ENCODE peak calls at places on chromosomes 16 and 17, in six cellular contexts. E is tibial artery; H is HS-27A; V is B cell; T is activated CD4-positive, alpha-beta T cell treated with anti-CD3 and anti-CD28 coated beads, Interleukin-2, amount 50 U/mL, for 1 hour; C is stimulated activated CD8-positive, alpha-beta memory T cell treated with anti-CD3 and anti-CD28 coated beads, Interleukin-2, amount 100 ng/mL, for 48 hours. A is an unnamed sample.

GRCh38 chr17:41785091-41785875 is 1.2 kb downstream of the JUP start:
- DNase-seq in E (no peak), H (no peak), V (peak), T (no peak), C (no peak), A (no peak)

GRCh38 chr17:44862278-44862914 is 14.7 kb downstream of the HIGD1B start:
- DNase-seq in E (no peak), H (no peak), V (no peak), T (no peak), C (no peak), A (no peak)

GRCh38 chr16:84446086-84446485 is 58.4 kb downstream of the MEAK7 start:
- DNase-seq in E (no peak), H (peak), V (no peak), T (no peak), C (no peak), A (no peak)

GRCh38 chr16:18852647-18853046 is 51.3 kb upstream of the ARL6IP1 start:
- DNase-seq in E (no peak), H (no peak), V (no peak), T (no peak), C (no peak), A (no peak)

GRCh38 chr16:27355610-27356009 is 41.8 kb downstream of the IL4R start:
- DNase-seq in E (peak), H (no peak), V (no peak), T (peak), C (no peak), A (no peak)

GRCh38 chr16:2848933-2849332 is 9.0 kb downstream of the PRSS22 start:
- DNase-seq in E (no peak), H (no peak), V (no peak), T (no peak), C (no peak), A (no peak)

GRCh38 chr17:56099649-56100048 is 53.6 kb upstream of the ANKFN1 start:
- DNase-seq in E (no peak), H (no peak), V (no peak), T (no peak), C (no peak), A (no peak)

GRCh38 chr16:27154573-27155521 is 48.5 kb upstream of the KDM8 start:
- DNase-seq in E (peak), H (no peak), V (peak), T (peak), C (peak), A (peak)

GRCh38 chr16:77158293-77158692 is 32.7 kb upstream of the MON1B start:
- DNase-seq in E (no peak), H (no peak), V (no peak), T (no peak), C (no peak), A (no peak)